ENCODE peak calls at places on chromosomes 13 and 19, in seven cellular contexts. J is IMR-90, L is neuronal stem cell, D is trophoblast cell, I is H1, N is mesendoderm, C is mesenchymal stem cell. P is an unnamed sample.

GRCh38 chr19:10238172-10238783 is 7.1 kb upstream of the S1PR2 start:
- DNase-seq in I (no peak), J (peak), L (no peak), N (no peak), D (no peak), C (peak), P (no peak)

GRCh38 chr19:10226376-10227214 is 4.5 kb downstream of the S1PR2 start:
- DNase-seq in C (peak), D (no peak), J (peak), L (no peak), I (no peak), N (no peak), P (no peak)

GRCh38 chr19:18733196-18733647 is 49.7 kb downstream of the CRTC1 start:
- DNase-seq in I (no peak), N (no peak), J (peak), D (no peak), L (no peak), C (peak), P (no peak)

GRCh38 chr13:74794147-74794546 is 659.9 kb upstream of the KLF12 start:
- DNase-seq in D (no peak), L (no peak), I (no peak), J (no peak), C (no peak), N (peak), P (no peak)

GRCh38 chr19:47272448-47273312 is 2.0 kb upstream of the INAFM1 start:
- DNase-seq in N (peak), D (peak), L (no peak), J (no peak), I (peak), C (no peak), P (no peak)

GRCh38 chr19:30116984-30117555 is 175.0 kb downstream of the URI1 start:
- DNase-seq in D (no peak), N (peak), I (no peak), L (no peak), C (no peak), J (no peak), P (no peak)

GRCh38 chr19:49335071-49335783 is at the start of gene CD37:
- DNase-seq in L (no peak), C (no peak), J (no peak), D (no peak), I (no peak), N (no peak), P (peak)

GRCh38 chr13:59480857-59481256 is 682.9 kb downstream of the DIAPH3 start:
- DNase-seq in C (no peak), I (no peak), N (no peak), L (no peak), J (no peak), D (no peak), P (no peak)

GRCh38 chr13:41707192-41707858 is 250.0 kb downstream of the RGCC start:
- DNase-seq in C (no peak), J (no peak), N (no peak), D (peak), L (no peak), I (no peak), P (no peak)

GRCh38 chr19:18669524-18669817 is 14.0 kb upstream of the CRTC1 start:
- DNase-seq in I (no peak), J (peak), L (no peak), D (no peak), N (no peak), C (peak), P (no peak)

GRCh38 chr19:10887616-10888367 is 16.4 kb downstream of the CARM1 start:
- DNase-seq in D (peak), N (no peak), L (no peak), C (peak), J (no peak), I (no peak), P (peak)

GRCh38 chr19:13356686-13357280 is 149.5 kb downstream of the CACNA1A start:
- DNase-seq in N (no peak), L (no peak), J (no peak), C (no peak), I (no peak), D (no peak), P (no peak)

GRCh38 chr19:40778865-40779284 is 828 bp downstream of the RAB4B start:
- DNase-seq in I (no peak), D (peak), J (peak), N (no peak), C (no peak), L (no peak), P (no peak)

GRCh38 chr19:12748489-12748888 is 3.1 kb upstream of the BEST2 start:
- DNase-seq in C (no peak), D (no peak), I (no peak), N (peak), J (no peak), L (no peak), P (no peak)

GRCh38 chr19:33429891-33430673 is 56.6 kb downstream of the CEBPG start:
- DNase-seq in N (no peak), J (no peak), D (no peak), C (no peak), L (no peak), I (no peak), P (no peak)

GRCh38 chr19:1133471-1133929 is 29.7 kb downstream of the GPX4 start:
- DNase-seq in I (peak), C (no peak), L (no peak), D (no peak), N (peak), J (no peak), P (peak)
- H3K9ac ChIP-seq in I (no peak), C (no peak), L (no peak), D (no peak), N (no peak), J (no peak), P (no peak)

GRCh38 chr19:45245334-45245787 is at the start of gene EXOC3L2:
- DNase-seq in N (peak), L (no peak), I (no peak), C (no peak), D (no peak), J (no peak), P (no peak)
- H2BK5ac ChIP-seq in N (no peak), L (no peak), I (peak), C (no peak), D (no peak), J (no peak), P (no peak)

GRCh38 chr19:6652214-6653094 is 17.5 kb downstream of the TNFSF14 start:
- DNase-seq in D (no peak), I (no peak), L (no peak), J (no peak), N (peak), C (no peak), P (no peak)
- H3K18ac ChIP-seq in D (no peak), I (no peak), L (no peak), J (no peak), N (no peak), C (no peak), P (no peak)

GRCh38 chr13:99979453-99980200 is 2.0 kb upstream of the ZIC2 start:
- DNase-seq in C (no peak), N (peak), J (no peak), I (peak), L (no peak), D (peak), P (peak)
- H3K9ac ChIP-seq in C (no peak), N (peak), J (no peak), I (peak), L (peak), D (no peak), P (peak)

GRCh38 chr19:17532557-17532956 is 21.1 kb downstream of the PGLS start:
- DNase-seq in J (no peak), C (no peak), I (no peak), D (no peak), N (no peak), L (no peak), P (no peak)
- H2BK5ac ChIP-seq in J (no peak), C (no peak), I (no peak), D (no peak), N (no peak), L (no peak), P (no peak)

DNA sequence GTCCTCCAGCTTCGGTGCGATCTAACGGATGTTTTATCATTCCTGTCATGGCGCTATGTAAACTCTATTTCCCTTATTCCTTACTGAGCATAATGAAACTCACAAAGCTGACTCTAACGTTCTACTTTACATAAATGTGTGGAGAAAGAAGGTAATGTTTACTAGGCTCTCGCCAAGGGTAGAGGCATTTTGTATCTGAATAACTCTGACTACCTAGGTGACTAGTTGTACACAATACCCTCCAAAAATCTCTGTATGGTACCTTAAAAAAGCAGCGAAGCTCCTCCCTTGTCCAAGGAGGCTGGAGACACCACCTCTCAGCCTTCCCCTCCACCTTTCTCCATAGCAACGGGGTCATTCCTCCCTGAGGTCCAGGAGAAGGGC is 316 bp upstream of the ZNF530 start:
- DNase-seq in J (no peak), L (no peak), D (no peak), C (no peak), I (no peak), N (no peak), P (no peak)
- H3K18ac ChIP-seq in J (no peak), L (no peak), D (no peak), C (no peak), I (no peak), N (no peak), P (no peak)

GRCh38 chr13:48151343-48151742 is 56.4 kb upstream of the MED4 start:
- DNase-seq in I (no peak), D (no peak), N (no peak), J (no peak), C (no peak), L (no peak), P (no peak)

GRCh38 chr13:48155850-48156249 is 60.9 kb upstream of the MED4 start:
- DNase-seq in D (peak), N (no peak), L (no peak), J (peak), C (peak), I (no peak), P (no peak)

GRCh38 chr13:48151766-48152165 is 56.9 kb upstream of the MED4 start:
- DNase-seq in N (no peak), L (no peak), I (no peak), C (no peak), J (no peak), D (peak), P (no peak)

GRCh38 chr13:48154671-48155070 is 59.8 kb upstream of the MED4 start:
- DNase-seq in N (no peak), I (no peak), C (no peak), J (no peak), D (peak), L (no peak), P (no peak)

GRCh38 chr13:48153186-48153585 is 58.3 kb upstream of the MED4 start:
- DNase-seq in I (no peak), N (no peak), J (no peak), C (no peak), D (peak), L (no peak), P (no peak)
- H3K9ac ChIP-seq in I (no peak), N (no peak), J (no peak), C (no peak), D (no peak), L (no peak), P (no peak)

GRCh38 chr13:46179576-46180368 is 2.2 kb downstream of the LCP1 start:
- DNase-seq in C (no peak), N (no peak), L (no peak), D (no peak), J (no peak), I (no peak), P (no peak)
- H2BK5ac ChIP-seq in C (no peak), N (no peak), L (no peak), D (no peak), J (no peak), I (no peak), P (no peak)

GRCh38 chr13:49341941-49342340 is 94.2 kb downstream of the CDADC1 start:
- DNase-seq in J (no peak), I (no peak), D (no peak), N (no peak), C (no peak), L (no peak), P (no peak)

GRCh38 chr13:49342404-49342803 is 94.7 kb downstream of the CDADC1 start:
- DNase-seq in C (no peak), L (no peak), N (no peak), J (no peak), D (no peak), I (no peak), P (no peak)

GRCh38 chr13:49341517-49341916 is 93.8 kb downstream of the CDADC1 start:
- DNase-seq in I (no peak), L (no peak), C (no peak), D (no peak), N (no peak), J (no peak), P (no peak)

GRCh38 chr13:49343255-49343654 is 95.5 kb downstream of the CDADC1 start:
- DNase-seq in N (no peak), C (no peak), I (no peak), J (no peak), L (no peak), D (peak), P (no peak)

DNA sequence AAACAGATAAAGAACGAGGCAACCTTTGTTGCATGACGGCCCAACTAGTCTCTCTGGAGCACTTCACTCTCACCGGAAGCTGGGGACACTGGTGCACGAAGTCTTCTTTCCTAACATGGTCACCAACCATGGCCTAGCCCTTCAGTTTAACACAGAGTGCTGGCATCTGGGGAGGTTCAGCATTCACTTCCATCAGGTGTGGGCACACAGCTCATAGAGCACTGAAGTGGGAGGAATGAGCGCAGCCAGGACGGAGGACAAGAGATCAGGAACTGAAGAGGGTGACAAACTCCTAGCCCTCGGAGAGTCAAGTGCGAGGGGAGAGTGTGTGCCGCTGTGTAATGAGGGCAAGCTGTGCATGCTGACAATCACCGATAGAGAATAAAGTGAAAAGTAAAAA is 92.4 kb downstream of the CDADC1 start:
- DNase-seq in D (no peak), N (no peak), I (no peak), J (no peak), L (no peak), C (no peak), P (no peak)
- H3K18ac ChIP-seq in D (no peak), N (no peak), I (no peak), J (no peak), L (peak), C (no peak), P (no peak)